ENCODE peak calls at places on chromosomes 3 and 15, in ten cellular contexts. One of them, this sample, is unnamed.

GRCh38 chr3:128727485-128727884 is 1.5 kb downstream of the RAB7A start:
- DNase-seq in endothelial cell of umbilical vein: no peak
- DNase-seq in ovary: no peak
- DNase-seq in IMR-90: no peak
- DNase-seq in sigmoid colon: no peak
- DNase-seq in stomach: no peak
- DNase-seq in K562: no peak
- DNase-seq in heart left ventricle: no peak
- DNase-seq in H1: no peak
- DNase-seq in Peyer's patch: no peak
- DNase-seq in this sample: no peak

GRCh38 chr3:147404000-147404799 is 2.1 kb downstream of the ZIC4 start:
- DNase-seq in heart left ventricle: no peak
- DNase-seq in IMR-90: no peak
- DNase-seq in stomach: no peak
- DNase-seq in endothelial cell of umbilical vein: no peak
- DNase-seq in sigmoid colon: no peak
- DNase-seq in Peyer's patch: no peak
- DNase-seq in ovary: no peak
- DNase-seq in K562: no peak
- DNase-seq in H1: no peak
- DNase-seq in this sample: no peak

GRCh38 chr3:126512026-126512425 is 5.5 kb downstream of the UROC1 start:
- DNase-seq in H1: no peak
- DNase-seq in Peyer's patch: peak
- DNase-seq in K562: no peak
- DNase-seq in IMR-90: no peak
- DNase-seq in sigmoid colon: peak
- DNase-seq in heart left ventricle: peak
- DNase-seq in ovary: no peak
- DNase-seq in stomach: no peak
- DNase-seq in endothelial cell of umbilical vein: no peak
- DNase-seq in this sample: no peak

GRCh38 chr3:184815046-184815930 is 3.3 kb downstream of the VPS8 start:
- DNase-seq in stomach: no peak
- DNase-seq in endothelial cell of umbilical vein: no peak
- DNase-seq in Peyer's patch: no peak
- DNase-seq in IMR-90: peak
- DNase-seq in H1: no peak
- DNase-seq in ovary: no peak
- DNase-seq in K562: no peak
- DNase-seq in sigmoid colon: no peak
- DNase-seq in heart left ventricle: no peak
- DNase-seq in this sample: peak

GRCh38 chr15:75095594-75095993 is 72.2 kb downstream of the PPCDC start:
- DNase-seq in IMR-90: no peak
- DNase-seq in sigmoid colon: no peak
- DNase-seq in heart left ventricle: no peak
- DNase-seq in H1: no peak
- DNase-seq in endothelial cell of umbilical vein: no peak
- DNase-seq in stomach: no peak
- DNase-seq in Peyer's patch: no peak
- DNase-seq in K562: no peak
- DNase-seq in ovary: no peak
- DNase-seq in this sample: no peak

GRCh38 chr3:150293401-150294001 is 114.6 kb upstream of the TSC22D2 start:
- DNase-seq in H1: no peak
- DNase-seq in IMR-90: peak
- DNase-seq in stomach: no peak
- DNase-seq in K562: no peak
- DNase-seq in Peyer's patch: no peak
- DNase-seq in sigmoid colon: no peak
- DNase-seq in endothelial cell of umbilical vein: no peak
- DNase-seq in heart left ventricle: no peak
- DNase-seq in ovary: no peak
- DNase-seq in this sample: no peak

GRCh38 chr3:13705702-13706280 is 156.9 kb downstream of the FBLN2 start:
- DNase-seq in ovary: no peak
- DNase-seq in H1: no peak
- DNase-seq in K562: no peak
- DNase-seq in heart left ventricle: no peak
- DNase-seq in Peyer's patch: peak
- DNase-seq in sigmoid colon: peak
- DNase-seq in IMR-90: no peak
- DNase-seq in endothelial cell of umbilical vein: no peak
- DNase-seq in stomach: peak
- DNase-seq in this sample: peak

GRCh38 chr3:127699946-127700300 is 27.2 kb downstream of the ABTB1 start:
- DNase-seq in Peyer's patch: no peak
- DNase-seq in H1: no peak
- DNase-seq in ovary: no peak
- DNase-seq in stomach: no peak
- DNase-seq in endothelial cell of umbilical vein: no peak
- DNase-seq in sigmoid colon: no peak
- DNase-seq in IMR-90: no peak
- DNase-seq in heart left ventricle: no peak
- DNase-seq in K562: no peak
- DNase-seq in this sample: no peak

GRCh38 chr15:101505610-101506337 is 16.3 kb upstream of the PCSK6 start:
- DNase-seq in heart left ventricle: no peak
- DNase-seq in endothelial cell of umbilical vein: no peak
- DNase-seq in H1: no peak
- DNase-seq in ovary: no peak
- DNase-seq in stomach: no peak
- DNase-seq in Peyer's patch: no peak
- DNase-seq in IMR-90: no peak
- DNase-seq in K562: no peak
- DNase-seq in sigmoid colon: no peak
- DNase-seq in this sample: peak

GRCh38 chr3:31246293-31247062 is 286.2 kb upstream of the STT3B start:
- DNase-seq in Peyer's patch: no peak
- DNase-seq in endothelial cell of umbilical vein: no peak
- DNase-seq in IMR-90: no peak
- DNase-seq in sigmoid colon: no peak
- DNase-seq in heart left ventricle: no peak
- DNase-seq in K562: no peak
- DNase-seq in H1: no peak
- DNase-seq in ovary: no peak
- DNase-seq in stomach: no peak
- DNase-seq in this sample: peak

GRCh38 chr15:26771917-26772587 is 814 bp downstream of the GABRB3 start:
- DNase-seq in endothelial cell of umbilical vein: no peak
- DNase-seq in sigmoid colon: no peak
- DNase-seq in IMR-90: no peak
- DNase-seq in H1: no peak
- DNase-seq in ovary: no peak
- DNase-seq in stomach: no peak
- DNase-seq in heart left ventricle: no peak
- DNase-seq in K562: no peak
- DNase-seq in Peyer's patch: no peak
- DNase-seq in this sample: no peak

GRCh38 chr3:127822166-127822835 is at the start of gene MGLL:
- DNase-seq in IMR-90: peak
- DNase-seq in H1: no peak
- DNase-seq in stomach: peak
- DNase-seq in ovary: no peak
- DNase-seq in Peyer's patch: peak
- DNase-seq in endothelial cell of umbilical vein: peak
- DNase-seq in K562: no peak
- DNase-seq in sigmoid colon: peak
- DNase-seq in heart left ventricle: peak
- DNase-seq in this sample: no peak

GRCh38 chr3:177463863-177464262 is 266.6 kb upstream of the TBL1XR1 start:
- DNase-seq in Peyer's patch: no peak
- DNase-seq in heart left ventricle: no peak
- DNase-seq in ovary: no peak
- DNase-seq in H1: no peak
- DNase-seq in stomach: no peak
- DNase-seq in IMR-90: peak
- DNase-seq in K562: no peak
- DNase-seq in endothelial cell of umbilical vein: no peak
- DNase-seq in sigmoid colon: no peak
- DNase-seq in this sample: no peak

GRCh38 chr3:20039765-20040475 is at the start of gene KAT2B:
- DNase-seq in Peyer's patch: peak
- DNase-seq in endothelial cell of umbilical vein: peak
- DNase-seq in heart left ventricle: peak
- DNase-seq in K562: peak
- DNase-seq in ovary: peak
- DNase-seq in sigmoid colon: peak
- DNase-seq in IMR-90: peak
- DNase-seq in H1: no peak
- DNase-seq in stomach: peak
- DNase-seq in this sample: peak

GRCh38 chr3:20041197-20041780 is 1.0 kb downstream of the KAT2B start:
- DNase-seq in H1: no peak
- DNase-seq in endothelial cell of umbilical vein: peak
- DNase-seq in Peyer's patch: peak
- DNase-seq in ovary: peak
- DNase-seq in stomach: peak
- DNase-seq in heart left ventricle: peak
- DNase-seq in IMR-90: peak
- DNase-seq in sigmoid colon: peak
- DNase-seq in K562: peak
- DNase-seq in this sample: no peak

GRCh38 chr3:20042331-20042730 is 2.1 kb downstream of the KAT2B start:
- DNase-seq in sigmoid colon: no peak
- DNase-seq in Peyer's patch: no peak
- DNase-seq in H1: no peak
- DNase-seq in ovary: no peak
- DNase-seq in endothelial cell of umbilical vein: no peak
- DNase-seq in K562: no peak
- DNase-seq in IMR-90: no peak
- DNase-seq in stomach: no peak
- DNase-seq in heart left ventricle: no peak
- DNase-seq in this sample: no peak

GRCh38 chr3:20039082-20039764 is 1.0 kb upstream of the KAT2B start:
- DNase-seq in IMR-90: no peak
- DNase-seq in H1: no peak
- DNase-seq in K562: no peak
- DNase-seq in heart left ventricle: no peak
- DNase-seq in endothelial cell of umbilical vein: peak
- DNase-seq in stomach: no peak
- DNase-seq in sigmoid colon: no peak
- DNase-seq in Peyer's patch: no peak
- DNase-seq in ovary: no peak
- DNase-seq in this sample: no peak

GRCh38 chr3:20040476-20041196 is 390 bp downstream of the KAT2B start:
- DNase-seq in K562: peak
- DNase-seq in ovary: peak
- DNase-seq in H1: no peak
- DNase-seq in sigmoid colon: peak
- DNase-seq in stomach: peak
- DNase-seq in endothelial cell of umbilical vein: peak
- DNase-seq in Peyer's patch: peak
- DNase-seq in IMR-90: peak
- DNase-seq in heart left ventricle: peak
- DNase-seq in this sample: peak
- TF ChIP-seq POLR2A in K562: peak
- TF ChIP-seq POLR2A in ovary: peak
- TF ChIP-seq POLR2A in H1: no peak
- TF ChIP-seq POLR2A in sigmoid colon: peak
- TF ChIP-seq POLR2A in stomach: no peak
- TF ChIP-seq POLR2A in endothelial cell of umbilical vein: no peak
- TF ChIP-seq POLR2A in Peyer's patch: no peak
- TF ChIP-seq POLR2A in IMR-90: no peak
- TF ChIP-seq POLR2A in heart left ventricle: no peak
- TF ChIP-seq POLR2A in this sample: no peak

GRCh38 chr3:45029216-45029615 is 3.1 kb downstream of the CLEC3B start:
- DNase-seq in ovary: no peak
- DNase-seq in heart left ventricle: no peak
- DNase-seq in endothelial cell of umbilical vein: no peak
- DNase-seq in H1: no peak
- DNase-seq in K562: no peak
- DNase-seq in Peyer's patch: no peak
- DNase-seq in IMR-90: no peak
- DNase-seq in stomach: no peak
- DNase-seq in sigmoid colon: no peak
- DNase-seq in this sample: no peak
- TF ChIP-seq POLR2A in ovary: no peak
- TF ChIP-seq POLR2A in heart left ventricle: no peak
- TF ChIP-seq POLR2A in endothelial cell of umbilical vein: no peak
- TF ChIP-seq POLR2A in H1: no peak
- TF ChIP-seq POLR2A in K562: no peak
- TF ChIP-seq POLR2A in Peyer's patch: no peak
- TF ChIP-seq POLR2A in IMR-90: no peak
- TF ChIP-seq POLR2A in stomach: no peak
- TF ChIP-seq POLR2A in sigmoid colon: no peak
- TF ChIP-seq POLR2A in this sample: no peak

DNA sequence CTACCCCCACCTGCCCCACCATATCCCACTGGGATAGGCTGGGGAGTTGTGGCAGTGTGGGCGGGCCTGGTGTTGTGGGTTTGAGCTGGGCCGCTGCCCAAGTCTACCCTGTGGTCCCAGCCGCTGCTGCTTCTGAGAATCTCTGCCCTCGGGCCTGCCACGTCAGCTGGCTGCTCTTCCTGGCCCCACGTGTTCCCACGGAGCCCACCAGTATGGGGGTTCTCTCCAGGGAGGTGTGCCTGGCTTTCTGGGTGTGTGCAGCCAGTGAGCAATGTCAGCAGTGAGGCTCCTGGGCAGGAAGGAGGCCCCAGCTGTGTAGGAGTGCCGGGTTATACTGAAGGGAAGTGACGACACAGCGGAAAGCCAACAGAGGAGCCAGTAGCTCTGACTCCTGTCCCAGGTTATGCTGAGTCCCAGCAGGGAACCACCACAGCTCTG is 10.5 kb downstream of the GNAI2 start:
- DNase-seq in heart left ventricle: no peak
- DNase-seq in ovary: no peak
- DNase-seq in endothelial cell of umbilical vein: peak
- DNase-seq in H1: no peak
- DNase-seq in Peyer's patch: no peak
- DNase-seq in K562: peak
- DNase-seq in sigmoid colon: no peak
- DNase-seq in stomach: no peak
- DNase-seq in IMR-90: peak
- DNase-seq in this sample: no peak
- TF ChIP-seq POLR2A in heart left ventricle: peak
- TF ChIP-seq POLR2A in ovary: no peak
- TF ChIP-seq POLR2A in endothelial cell of umbilical vein: no peak
- TF ChIP-seq POLR2A in H1: no peak
- TF ChIP-seq POLR2A in Peyer's patch: no peak
- TF ChIP-seq POLR2A in K562: peak
- TF ChIP-seq POLR2A in sigmoid colon: no peak
- TF ChIP-seq POLR2A in stomach: no peak
- TF ChIP-seq POLR2A in IMR-90: no peak
- TF ChIP-seq POLR2A in this sample: no peak

DNA sequence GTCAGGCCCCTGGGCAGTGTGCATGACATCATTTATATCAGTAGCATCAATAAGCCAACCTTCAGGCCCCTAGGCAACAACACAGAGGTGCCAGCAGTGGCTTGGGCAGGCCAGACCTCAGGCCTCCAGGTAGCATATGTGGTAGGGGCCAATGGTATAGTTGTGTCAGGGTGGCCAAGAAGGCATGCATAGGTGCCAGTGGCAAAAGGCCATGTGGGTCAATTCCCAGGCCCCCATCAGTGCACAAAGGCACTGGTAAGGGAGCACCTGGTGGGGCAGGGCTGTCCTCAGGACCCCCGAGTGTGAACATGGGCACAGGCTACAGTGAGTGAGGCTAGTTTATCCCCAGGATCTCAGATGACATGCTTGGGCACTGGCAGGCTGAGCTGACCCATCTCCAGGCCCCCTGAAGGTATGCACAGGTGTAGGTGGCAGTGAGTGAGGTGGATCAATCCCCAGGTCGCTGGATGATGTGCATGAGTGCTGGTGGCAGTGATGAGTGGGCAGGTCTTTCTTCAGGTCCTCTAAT is 244.1 kb upstream of the ZNF385D start:
- DNase-seq in endothelial cell of umbilical vein: no peak
- DNase-seq in H1: no peak
- DNase-seq in Peyer's patch: no peak
- DNase-seq in IMR-90: no peak
- DNase-seq in stomach: no peak
- DNase-seq in ovary: no peak
- DNase-seq in heart left ventricle: no peak
- DNase-seq in K562: no peak
- DNase-seq in sigmoid colon: no peak
- DNase-seq in this sample: no peak
- TF ChIP-seq POLR2A in endothelial cell of umbilical vein: no peak
- TF ChIP-seq POLR2A in H1: no peak
- TF ChIP-seq POLR2A in Peyer's patch: no peak
- TF ChIP-seq POLR2A in IMR-90: no peak
- TF ChIP-seq POLR2A in stomach: no peak
- TF ChIP-seq POLR2A in ovary: no peak
- TF ChIP-seq POLR2A in heart left ventricle: no peak
- TF ChIP-seq POLR2A in K562: no peak
- TF ChIP-seq POLR2A in sigmoid colon: no peak
- TF ChIP-seq POLR2A in this sample: no peak

This sample was measured in esophagus muscularis mucosa.